ENCODE peak calls at places on chromosome 7, in four cellular contexts. T is effector memory CD8-positive, alpha-beta T cell; K is fibroblast of lung; U is fibroblast of the conjunctiva. O is an unnamed sample.

GRCh38 chr7:150781016-150781415 is 19.1 kb downstream of the TMEM176B start:
- DNase-seq in T (no peak), K (peak; percentile 66), U (peak; percentile 69), O (no peak)

GRCh38 chr7:39651262-39651661 is 27.9 kb downstream of the RALA start:
- DNase-seq in K (peak; percentile 82), T (no peak), U (no peak), O (no peak)

GRCh38 chr7:108016841-108017775 is 14.1 kb upstream of the LAMB1 start:
- DNase-seq in U (no peak), T (no peak), K (peak; percentile 66), O (no peak)

GRCh38 chr7:18228686-18229085 is 201.0 kb upstream of the PRPS1L1 start:
- DNase-seq in K (no peak), U (no peak), T (no peak), O (no peak)

GRCh38 chr7:44176486-44176885 is 12.8 kb downstream of the GCK start:
- DNase-seq in U (no peak), T (no peak), K (no peak), O (no peak)

GRCh38 chr7:4919969-4920766 is 36.7 kb upstream of the RADIL start:
- DNase-seq in T (no peak), K (no peak), U (no peak), O (no peak)

GRCh38 chr7:151971829-151972228 is 15.6 kb downstream of the GALNTL5 start:
- DNase-seq in U (no peak), K (no peak), T (no peak), O (no peak)

GRCh38 chr7:150405584-150406310 is 26.6 kb downstream of the ZNF775 start:
- DNase-seq in K (no peak), U (no peak), T (peak; percentile 25), O (no peak)

GRCh38 chr7:137393570-137393969 is 50.0 kb upstream of the PTN start:
- DNase-seq in U (no peak), K (no peak), T (no peak), O (no peak)

GRCh38 chr7:15086171-15086745 is 183.7 kb upstream of the DGKB start:
- DNase-seq in K (no peak), U (peak; percentile 67), T (no peak), O (no peak)

GRCh38 chr7:50676754-50677153 is 105.9 kb downstream of the GRB10 start:
- DNase-seq in U (no peak), T (no peak), K (no peak), O (no peak)

O was measured in KG1.